ENCODE peak calls at places on chromosome 13, in eight cellular contexts. L is suprapubic skin; J is HFFc6; Y is AG09309; A is neural progenitor cell; T is stimulated activated CD4-positive, alpha-beta T cell treated with anti-CD3 and anti-CD28 coated beads, Interleukin-2, amount 100 ng/mL, for 48 hours; V is dorsolateral prefrontal cortex; W is epithelial cell of esophagus. X is an unnamed sample.

GRCh38 chr13:21637296-21637695 is 33.3 kb upstream of the MICU2 start:
- DNase-seq in L (no peak), J (peak; percentile 52), Y (no peak), A (no peak), T (peak; percentile 9), V (no peak), W (peak; percentile 99), X (peak; percentile 50)

GRCh38 chr13:107203146-107203847 is 635.4 kb upstream of the ARGLU1 start:
- DNase-seq in L (no peak), J (peak; percentile 3), Y (no peak), A (peak; percentile 73), T (no peak), V (no peak), W (peak; percentile 10), X (peak; percentile 45)

GRCh38 chr13:92967923-92968322 is 258.7 kb upstream of the GPC6 start:
- DNase-seq in L (no peak), J (no peak), Y (peak; percentile 1), A (peak; percentile 2), T (no peak), V (no peak), W (peak; percentile 30), X (no peak)

GRCh38 chr13:51826606-51827005 is 18.4 kb downstream of the TMEM272 start:
- DNase-seq in L (no peak), J (no peak), Y (no peak), A (no peak), T (no peak), V (no peak), W (peak; percentile 77), X (no peak)

GRCh38 chr13:49791753-49792549 is 531 bp downstream of the KPNA3 start:
- DNase-seq in L (peak; percentile 71), J (no peak), Y (no peak), A (peak; percentile 66), T (peak; percentile 41), V (peak; percentile 30), W (peak; percentile 38), X (peak; percentile 59)

GRCh38 chr13:45769072-45769471 is 67.0 kb downstream of the CBY2 start:
- DNase-seq in L (no peak), J (no peak), Y (no peak), A (peak; percentile 43), T (no peak), V (no peak), W (no peak), X (no peak)

GRCh38 chr13:113837554-113838355 is 26.1 kb downstream of the GAS6 start:
- DNase-seq in L (peak; percentile 95), J (peak; percentile 98), Y (peak; percentile 94), A (no peak), T (no peak), V (peak; percentile 90), W (peak; percentile 99), X (peak; percentile 74)

GRCh38 chr13:52968074-52968700 is 60.4 kb upstream of the OLFM4 start:
- DNase-seq in L (peak; percentile 68), J (peak; percentile 58), Y (peak; percentile 10), A (peak; percentile 92), T (peak; percentile 59), V (peak; percentile 75), W (peak; percentile 85), X (peak; percentile 75)

GRCh38 chr13:39253774-39254173 is 215.5 kb downstream of the NHLRC3 start:
- DNase-seq in L (no peak), J (peak; percentile 13), Y (no peak), A (no peak), T (no peak), V (no peak), W (no peak), X (no peak)

GRCh38 chr13:67230243-67230773 is at the start of gene PCDH9:
- DNase-seq in L (peak; percentile 94), J (peak; percentile 96), Y (peak; percentile 78), A (peak; percentile 96), T (peak; percentile 81), V (peak; percentile 99), W (peak; percentile 98), X (no peak)

GRCh38 chr13:59846845-59847620 is 316.7 kb downstream of the DIAPH3 start:
- DNase-seq in L (no peak), J (no peak), Y (no peak), A (peak; percentile 65), T (no peak), V (no peak), W (peak; percentile 52), X (no peak)

GRCh38 chr13:113364371-113364932 is 522 bp upstream of the GRTP1 start:
- DNase-seq in L (no peak), J (no peak), Y (no peak), A (no peak), T (no peak), V (no peak), W (peak; percentile 9), X (peak; percentile 31)

GRCh38 chr13:46909037-46909436 is 12.2 kb upstream of the HTR2A start:
- DNase-seq in L (no peak), J (no peak), Y (peak; percentile 75), A (no peak), T (no peak), V (no peak), W (no peak), X (no peak)

X was measured in RKO.